ENCODE peak calls at places on chromosome 1, in eight cellular contexts. One of them, this sample, is unnamed. For H3K4me1 and H3K27me3, the result is how much of the 10 kb centered on the place peaks cover.

GRCh38 chr1:22780696-22781095 is 70.1 kb downstream of the EPHB2 start:
- DNase-seq in left lung: no peak
- DNase-seq in Panc1: peak
- DNase-seq in DND-41: peak
- DNase-seq in tibial nerve: no peak
- DNase-seq in CD8-positive, alpha-beta memory T cell: no peak
- DNase-seq in upper lobe of right lung: no peak
- DNase-seq in psoas muscle: no peak
- DNase-seq in this sample: no peak

GRCh38 chr1:32357619-32358018 is 4.7 kb downstream of the FAM229A start:
- DNase-seq in tibial nerve: no peak
- DNase-seq in CD8-positive, alpha-beta memory T cell: no peak
- DNase-seq in upper lobe of right lung: no peak
- DNase-seq in Panc1: no peak
- DNase-seq in left lung: no peak
- DNase-seq in DND-41: no peak
- DNase-seq in psoas muscle: no peak
- DNase-seq in this sample: no peak

GRCh38 chr1:204479387-204480136 is 15.0 kb downstream of the PIK3C2B start:
- DNase-seq in left lung: no peak
- DNase-seq in psoas muscle: no peak
- DNase-seq in CD8-positive, alpha-beta memory T cell: no peak
- DNase-seq in Panc1: no peak
- DNase-seq in DND-41: no peak
- DNase-seq in upper lobe of right lung: no peak
- DNase-seq in tibial nerve: no peak
- DNase-seq in this sample: no peak

GRCh38 chr1:201419241-201419640 is 2.3 kb downstream of the TNNI1 start:
- DNase-seq in tibial nerve: no peak
- DNase-seq in upper lobe of right lung: no peak
- DNase-seq in psoas muscle: no peak
- DNase-seq in DND-41: no peak
- DNase-seq in left lung: no peak
- DNase-seq in CD8-positive, alpha-beta memory T cell: no peak
- DNase-seq in Panc1: no peak
- DNase-seq in this sample: no peak

GRCh38 chr1:55504306-55504706 is 289.1 kb upstream of the USP24 start:
- DNase-seq in tibial nerve: no peak
- DNase-seq in upper lobe of right lung: no peak
- DNase-seq in DND-41: no peak
- DNase-seq in psoas muscle: no peak
- DNase-seq in CD8-positive, alpha-beta memory T cell: no peak
- DNase-seq in Panc1: no peak
- DNase-seq in left lung: no peak
- DNase-seq in this sample: no peak

GRCh38 chr1:15985611-15986272 is 9.8 kb upstream of the ZBTB17 start:
- DNase-seq in Panc1: no peak
- DNase-seq in tibial nerve: no peak
- DNase-seq in DND-41: no peak
- DNase-seq in psoas muscle: no peak
- DNase-seq in left lung: no peak
- DNase-seq in upper lobe of right lung: no peak
- DNase-seq in CD8-positive, alpha-beta memory T cell: no peak
- DNase-seq in this sample: no peak

GRCh38 chr1:74690909-74691308 is 17.3 kb upstream of the ERICH3 start:
- DNase-seq in left lung: no peak
- DNase-seq in tibial nerve: no peak
- DNase-seq in DND-41: no peak
- DNase-seq in upper lobe of right lung: no peak
- DNase-seq in psoas muscle: no peak
- DNase-seq in CD8-positive, alpha-beta memory T cell: no peak
- DNase-seq in Panc1: no peak
- DNase-seq in this sample: no peak

GRCh38 chr1:44237721-44238457 is 24.6 kb downstream of the DMAP1 start:
- DNase-seq in Panc1: no peak
- DNase-seq in left lung: no peak
- DNase-seq in DND-41: no peak
- DNase-seq in CD8-positive, alpha-beta memory T cell: no peak
- DNase-seq in psoas muscle: no peak
- DNase-seq in upper lobe of right lung: peak
- DNase-seq in tibial nerve: no peak
- DNase-seq in this sample: no peak

GRCh38 chr1:53572061-53572801 is 113.0 kb downstream of the DMRTB1 start:
- DNase-seq in upper lobe of right lung: peak
- DNase-seq in Panc1: peak
- DNase-seq in left lung: no peak
- DNase-seq in CD8-positive, alpha-beta memory T cell: no peak
- DNase-seq in tibial nerve: no peak
- DNase-seq in psoas muscle: no peak
- DNase-seq in DND-41: no peak
- DNase-seq in this sample: no peak

GRCh38 chr1:19882111-19883071 is at the start of gene OTUD3:
- DNase-seq in psoas muscle: peak
- DNase-seq in upper lobe of right lung: peak
- DNase-seq in Panc1: peak
- DNase-seq in DND-41: peak
- DNase-seq in left lung: peak
- DNase-seq in CD8-positive, alpha-beta memory T cell: peak
- DNase-seq in tibial nerve: peak
- DNase-seq in this sample: peak

GRCh38 chr1:96366516-96366915 is 355.1 kb upstream of the PTBP2 start:
- DNase-seq in DND-41: no peak
- DNase-seq in upper lobe of right lung: no peak
- DNase-seq in Panc1: no peak
- DNase-seq in CD8-positive, alpha-beta memory T cell: no peak
- DNase-seq in tibial nerve: no peak
- DNase-seq in psoas muscle: no peak
- DNase-seq in left lung: no peak
- DNase-seq in this sample: no peak

GRCh38 chr1:19087017-19087736 is 122.9 kb downstream of the UBR4 start:
- DNase-seq in DND-41: no peak
- DNase-seq in left lung: no peak
- DNase-seq in Panc1: no peak
- DNase-seq in upper lobe of right lung: no peak
- DNase-seq in CD8-positive, alpha-beta memory T cell: no peak
- DNase-seq in tibial nerve: no peak
- DNase-seq in psoas muscle: no peak
- DNase-seq in this sample: no peak

GRCh38 chr1:44323952-44324351 is 31.1 kb downstream of the ERI3 start:
- DNase-seq in Panc1: no peak
- DNase-seq in tibial nerve: no peak
- DNase-seq in upper lobe of right lung: no peak
- DNase-seq in left lung: no peak
- DNase-seq in CD8-positive, alpha-beta memory T cell: no peak
- DNase-seq in DND-41: no peak
- DNase-seq in psoas muscle: no peak
- DNase-seq in this sample: no peak

GRCh38 chr1:118945460-118945859 is 42.7 kb downstream of the TBX15 start:
- DNase-seq in psoas muscle: no peak
- DNase-seq in CD8-positive, alpha-beta memory T cell: no peak
- DNase-seq in Panc1: no peak
- DNase-seq in tibial nerve: no peak
- DNase-seq in left lung: no peak
- DNase-seq in upper lobe of right lung: no peak
- DNase-seq in DND-41: no peak
- DNase-seq in this sample: no peak

GRCh38 chr1:151834239-151834638 is 2.6 kb upstream of the RORC start:
- DNase-seq in DND-41: no peak
- DNase-seq in tibial nerve: no peak
- DNase-seq in left lung: no peak
- DNase-seq in CD8-positive, alpha-beta memory T cell: no peak
- DNase-seq in Panc1: no peak
- DNase-seq in upper lobe of right lung: no peak
- DNase-seq in psoas muscle: no peak
- DNase-seq in this sample: no peak

GRCh38 chr1:151831256-151831591 is 378 bp downstream of the RORC start:
- DNase-seq in tibial nerve: no peak
- DNase-seq in left lung: no peak
- DNase-seq in DND-41: no peak
- DNase-seq in CD8-positive, alpha-beta memory T cell: no peak
- DNase-seq in psoas muscle: no peak
- DNase-seq in Panc1: no peak
- DNase-seq in upper lobe of right lung: no peak
- DNase-seq in this sample: no peak

GRCh38 chr1:151831605-151832004 is at the start of gene RORC:
- DNase-seq in Panc1: no peak
- DNase-seq in left lung: peak
- DNase-seq in upper lobe of right lung: peak
- DNase-seq in CD8-positive, alpha-beta memory T cell: no peak
- DNase-seq in tibial nerve: no peak
- DNase-seq in DND-41: no peak
- DNase-seq in psoas muscle: peak
- DNase-seq in this sample: no peak

GRCh38 chr1:151833172-151833571 is 1.6 kb upstream of the RORC start:
- DNase-seq in Panc1: no peak
- DNase-seq in CD8-positive, alpha-beta memory T cell: no peak
- DNase-seq in left lung: no peak
- DNase-seq in tibial nerve: no peak
- DNase-seq in upper lobe of right lung: peak
- DNase-seq in psoas muscle: no peak
- DNase-seq in DND-41: no peak
- DNase-seq in this sample: no peak

DNA sequence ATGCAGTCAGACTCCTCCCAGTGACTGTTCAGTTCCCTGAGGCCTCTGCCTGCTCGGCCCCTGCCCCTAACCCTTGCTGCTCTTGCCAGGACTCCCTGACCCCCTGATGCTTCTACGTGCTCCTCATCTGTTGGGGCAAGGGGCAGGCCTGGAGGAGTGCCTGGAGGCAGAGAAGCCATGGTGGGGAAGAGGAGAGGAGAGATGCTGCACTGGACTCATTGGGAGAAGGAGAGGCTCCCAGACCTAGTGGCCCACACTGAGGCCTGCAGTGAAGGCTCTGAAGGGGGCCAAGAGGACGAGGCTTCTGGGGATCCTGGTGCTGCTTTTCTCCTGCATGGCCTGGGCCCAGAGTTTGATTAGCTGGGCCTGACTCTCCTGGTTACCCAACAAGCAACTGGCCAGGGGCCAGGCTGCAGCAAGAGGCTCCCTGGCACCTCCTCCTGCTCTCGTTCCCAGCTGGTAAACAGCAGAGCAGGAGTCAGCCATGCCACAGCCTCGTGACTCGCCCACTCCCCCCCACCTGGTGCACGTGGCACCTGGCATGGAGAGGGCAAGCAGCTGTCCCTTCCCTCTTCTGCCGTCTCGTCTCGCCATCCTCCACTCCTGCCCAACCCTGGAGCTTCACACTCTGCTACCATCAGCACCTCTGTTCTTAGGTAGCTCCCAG is 849 bp upstream of the RORC start:
- DNase-seq in CD8-positive, alpha-beta memory T cell: no peak
- DNase-seq in upper lobe of right lung: peak
- DNase-seq in psoas muscle: peak
- DNase-seq in DND-41: no peak
- DNase-seq in tibial nerve: no peak
- DNase-seq in Panc1: no peak
- DNase-seq in left lung: peak
- DNase-seq in this sample: no peak
- H3K4me1 ChIP-seq in CD8-positive, alpha-beta memory T cell: half or more
- H3K4me1 ChIP-seq in upper lobe of right lung: under half
- H3K4me1 ChIP-seq in psoas muscle: under half
- H3K4me1 ChIP-seq in DND-41: half or more
- H3K4me1 ChIP-seq in tibial nerve: under half
- H3K4me1 ChIP-seq in Panc1: under half
- H3K4me1 ChIP-seq in left lung: under half
- H3K4me1 ChIP-seq in this sample: half or more

DNA sequence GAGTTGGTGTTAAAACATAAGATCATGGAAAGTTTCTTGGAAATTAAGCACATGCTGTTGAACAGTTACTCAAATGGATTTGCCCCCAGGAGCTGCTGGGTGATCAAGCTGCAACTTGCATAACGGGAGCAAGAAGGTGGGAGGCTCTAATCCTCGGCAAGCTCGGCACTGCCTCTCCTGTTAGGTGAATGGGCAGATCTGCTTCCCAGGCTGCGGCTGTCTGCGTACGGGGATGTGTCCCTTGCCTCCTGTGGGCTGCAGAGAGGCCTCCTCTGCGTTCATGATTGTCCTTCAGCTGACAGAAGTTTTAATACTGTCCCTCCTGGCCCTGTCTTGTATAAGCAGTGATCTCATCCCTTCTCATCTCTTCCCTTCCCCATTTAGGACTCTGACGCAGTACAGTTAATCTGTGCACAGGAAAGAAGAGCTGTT is 36.7 kb downstream of the ATP1A1 start:
- DNase-seq in DND-41: no peak
- DNase-seq in left lung: no peak
- DNase-seq in psoas muscle: no peak
- DNase-seq in upper lobe of right lung: no peak
- DNase-seq in tibial nerve: no peak
- DNase-seq in Panc1: no peak
- DNase-seq in CD8-positive, alpha-beta memory T cell: no peak
- DNase-seq in this sample: no peak
- H3K27ac ChIP-seq in DND-41: no peak
- H3K27ac ChIP-seq in left lung: no peak
- H3K27ac ChIP-seq in psoas muscle: peak
- H3K27ac ChIP-seq in upper lobe of right lung: no peak
- H3K27ac ChIP-seq in tibial nerve: no peak
- H3K27ac ChIP-seq in Panc1: no peak
- H3K27ac ChIP-seq in CD8-positive, alpha-beta memory T cell: no peak
- H3K27ac ChIP-seq in this sample: no peak

GRCh38 chr1:230542054-230542453 is 100.2 kb upstream of the COG2 start:
- DNase-seq in left lung: no peak
- DNase-seq in CD8-positive, alpha-beta memory T cell: no peak
- DNase-seq in psoas muscle: no peak
- DNase-seq in DND-41: no peak
- DNase-seq in Panc1: no peak
- DNase-seq in tibial nerve: no peak
- DNase-seq in upper lobe of right lung: no peak
- DNase-seq in this sample: no peak

GRCh38 chr1:230542681-230543080 is 99.6 kb upstream of the COG2 start:
- DNase-seq in DND-41: no peak
- DNase-seq in CD8-positive, alpha-beta memory T cell: no peak
- DNase-seq in upper lobe of right lung: no peak
- DNase-seq in left lung: no peak
- DNase-seq in Panc1: no peak
- DNase-seq in tibial nerve: no peak
- DNase-seq in psoas muscle: no peak
- DNase-seq in this sample: no peak

GRCh38 chr1:230543085-230543484 is 99.2 kb upstream of the COG2 start:
- DNase-seq in tibial nerve: no peak
- DNase-seq in Panc1: no peak
- DNase-seq in left lung: no peak
- DNase-seq in upper lobe of right lung: no peak
- DNase-seq in DND-41: no peak
- DNase-seq in psoas muscle: no peak
- DNase-seq in CD8-positive, alpha-beta memory T cell: no peak
- DNase-seq in this sample: no peak

GRCh38 chr1:230541306-230541705 is 101.0 kb upstream of the COG2 start:
- DNase-seq in Panc1: no peak
- DNase-seq in CD8-positive, alpha-beta memory T cell: no peak
- DNase-seq in upper lobe of right lung: no peak
- DNase-seq in psoas muscle: no peak
- DNase-seq in left lung: no peak
- DNase-seq in DND-41: no peak
- DNase-seq in tibial nerve: no peak
- DNase-seq in this sample: no peak

GRCh38 chr1:230540416-230540815 is 101.9 kb upstream of the COG2 start:
- DNase-seq in tibial nerve: no peak
- DNase-seq in upper lobe of right lung: no peak
- DNase-seq in Panc1: no peak
- DNase-seq in psoas muscle: no peak
- DNase-seq in CD8-positive, alpha-beta memory T cell: no peak
- DNase-seq in DND-41: no peak
- DNase-seq in left lung: no peak
- DNase-seq in this sample: no peak
- H3K27me3 ChIP-seq in tibial nerve: under half
- H3K27me3 ChIP-seq in upper lobe of right lung: under half
- H3K27me3 ChIP-seq in Panc1: under half
- H3K27me3 ChIP-seq in psoas muscle: under half
- H3K27me3 ChIP-seq in CD8-positive, alpha-beta memory T cell: under half
- H3K27me3 ChIP-seq in DND-41: under half
- H3K27me3 ChIP-seq in left lung: under half
- H3K27me3 ChIP-seq in this sample: under half

GRCh38 chr1:37807220-37807554 is 403 bp upstream of the C1orf122 start:
- DNase-seq in left lung: no peak
- DNase-seq in psoas muscle: no peak
- DNase-seq in tibial nerve: no peak
- DNase-seq in DND-41: no peak
- DNase-seq in CD8-positive, alpha-beta memory T cell: no peak
- DNase-seq in Panc1: no peak
- DNase-seq in upper lobe of right lung: no peak
- DNase-seq in this sample: no peak
- H3K4me1 ChIP-seq in left lung: under half
- H3K4me1 ChIP-seq in psoas muscle: under half
- H3K4me1 ChIP-seq in tibial nerve: under half
- H3K4me1 ChIP-seq in DND-41: under half
- H3K4me1 ChIP-seq in CD8-positive, alpha-beta memory T cell: under half
- H3K4me1 ChIP-seq in Panc1: under half
- H3K4me1 ChIP-seq in upper lobe of right lung: under half
- H3K4me1 ChIP-seq in this sample: under half